ENCODE peak calls at places on chromosomes 7 and 10, in five cellular contexts. Y is PC-3, W is kidney, J is mesendoderm, X is astrocyte. D is an unnamed sample.

GRCh38 chr7:105643384-105643783 is 62.1 kb upstream of the EFCAB10 start:
- DNase-seq in Y (no peak), W (no peak), J (peak; percentile 96), X (no peak), D (no peak)

GRCh38 chr7:144063710-144064109 is 5.9 kb upstream of the OR2A25 start:
- DNase-seq in Y (no peak), W (no peak), J (peak; percentile 33), X (no peak), D (no peak)

GRCh38 chr7:112211348-112211907 is 4.9 kb downstream of the ZNF277 start:
- DNase-seq in Y (peak; percentile 43), W (no peak), J (no peak), X (no peak), D (peak; percentile 59)

GRCh38 chr10:109450702-109451101 is 472.6 kb downstream of the XPNPEP1 start:
- DNase-seq in Y (no peak), W (no peak), J (no peak), X (no peak), D (no peak)

GRCh38 chr7:111931016-111931517 is 275.1 kb downstream of the DOCK4 start:
- DNase-seq in Y (peak; percentile 90), W (no peak), J (peak; percentile 63), X (peak; percentile 59), D (peak; percentile 14)

GRCh38 chr7:122219253-122219865 is 75.3 kb upstream of the AASS start:
- DNase-seq in Y (peak; percentile 63), W (no peak), J (no peak), X (no peak), D (peak; percentile 69)

GRCh38 chr10:33521062-33521461 is 186.6 kb upstream of the NRP1 start:
- DNase-seq in Y (peak; percentile 61), W (no peak), J (no peak), X (peak; percentile 34), D (no peak)

GRCh38 chr10:122286872-122287271 is 15.8 kb downstream of the BTBD16 start:
- DNase-seq in Y (peak; percentile 42), W (no peak), J (peak; percentile 78), X (peak; percentile 76), D (peak; percentile 61)

GRCh38 chr10:66844176-66844947 is 81.5 kb upstream of the LRRTM3 start:
- DNase-seq in Y (peak; percentile 96), W (no peak), J (no peak), X (no peak), D (peak; percentile 58)

GRCh38 chr7:149284850-149285580 is 23.0 kb downstream of the ZNF783 start:
- DNase-seq in Y (peak; percentile 92), W (peak; percentile 98), J (peak; percentile 94), X (peak; percentile 69), D (peak; percentile 96)

GRCh38 chr7:2760098-2760889 is 72.3 kb downstream of the AMZ1 start:
- DNase-seq in Y (peak; percentile 62), W (peak; percentile 80), J (peak; percentile 91), X (no peak), D (peak; percentile 22)

GRCh38 chr10:11560076-11560709 is 51.3 kb downstream of the USP6NL start:
- DNase-seq in Y (no peak), W (no peak), J (no peak), X (no peak), D (no peak)

GRCh38 chr10:71569775-71570588 is 149.6 kb downstream of the C10orf105 start:
- DNase-seq in Y (peak; percentile 69), W (peak; percentile 74), J (peak; percentile 80), X (peak; percentile 15), D (peak; percentile 73)

GRCh38 chr7:5354460-5355279 is 69.0 kb downstream of the TNRC18 start:
- DNase-seq in Y (peak; percentile 17), W (peak; percentile 84), J (peak; percentile 76), X (peak; percentile 17), D (peak; percentile 17)

GRCh38 chr7:20299145-20299544 is 31.6 kb upstream of the ITGB8 start:
- DNase-seq in Y (no peak), W (no peak), J (no peak), X (peak; percentile 66), D (peak; percentile 29)

GRCh38 chr7:127874049-127874636 is 157.1 kb downstream of the LRRC4 start:
- DNase-seq in Y (no peak), W (no peak), J (no peak), X (no peak), D (no peak)

GRCh38 chr7:608954-609711 is 89.5 kb upstream of the PDGFA start:
- DNase-seq in Y (no peak), W (peak; percentile 64), J (no peak), X (no peak), D (no peak)

GRCh38 chr10:112650588-112651030 is 203.6 kb downstream of the VTI1A start:
- DNase-seq in Y (peak; percentile 58), W (no peak), J (no peak), X (peak; percentile 21), D (peak; percentile 15)

GRCh38 chr7:134852626-134853025 is 73.2 kb downstream of the CALD1 start:
- DNase-seq in Y (no peak), W (no peak), J (no peak), X (no peak), D (peak; percentile 44)
- H3K4me1 ChIP-seq in Y (peaks cover 13% of the 10 kb centered on the region), W (peaks cover 3% of the 10 kb centered on the region), J (peaks cover 9% of the 10 kb centered on the region), X (peaks cover 22% of the 10 kb centered on the region), D (peaks cover 33% of the 10 kb centered on the region)

DNA sequence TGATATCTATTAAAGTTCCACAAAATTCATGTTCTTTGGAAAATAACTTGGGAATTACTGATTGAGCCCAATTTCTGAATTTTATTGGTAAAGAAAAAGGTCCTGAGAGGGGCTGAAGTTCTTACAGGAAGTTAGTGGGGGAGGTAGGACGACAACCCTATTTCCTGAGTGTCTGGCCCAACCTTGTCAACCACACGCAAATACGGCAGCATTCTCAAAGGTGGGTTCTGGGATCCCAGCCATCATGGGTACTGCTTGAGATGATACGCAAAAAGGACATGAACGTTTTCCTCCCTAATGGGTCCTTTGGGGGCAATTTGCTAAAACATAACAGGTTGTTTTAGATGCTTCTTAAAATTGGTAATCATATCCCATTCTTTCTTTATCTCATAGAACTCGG is 2.7 kb upstream of the PDCD4 start:
- DNase-seq in Y (no peak), W (no peak), J (no peak), X (no peak), D (no peak)
- H3K9ac ChIP-seq in Y (no peak overlapping the region), W (no peak overlapping the region), J (no peak overlapping the region), X (no peak overlapping the region), D (no peak overlapping the region)

GRCh38 chr7:150629347-150629746 is 2.8 kb downstream of the GIMAP6 start:
- DNase-seq in Y (no peak), W (no peak), J (no peak), X (no peak), D (no peak)
- H3K4me1 ChIP-seq in Y (no peaks in the 10 kb centered on the region), W (no peaks in the 10 kb centered on the region), J (no peaks in the 10 kb centered on the region), X (no peaks in the 10 kb centered on the region), D (no peaks in the 10 kb centered on the region)

GRCh38 chr7:7173956-7174632 is 8.2 kb upstream of the C1GALT1 start:
- DNase-seq in Y (no peak), W (no peak), J (no peak), X (no peak), D (no peak)
- H3K9ac ChIP-seq in Y (no peak overlapping the region), W (no peak overlapping the region), J (no peak overlapping the region), X (no peak overlapping the region), D (no peak overlapping the region)

DNA sequence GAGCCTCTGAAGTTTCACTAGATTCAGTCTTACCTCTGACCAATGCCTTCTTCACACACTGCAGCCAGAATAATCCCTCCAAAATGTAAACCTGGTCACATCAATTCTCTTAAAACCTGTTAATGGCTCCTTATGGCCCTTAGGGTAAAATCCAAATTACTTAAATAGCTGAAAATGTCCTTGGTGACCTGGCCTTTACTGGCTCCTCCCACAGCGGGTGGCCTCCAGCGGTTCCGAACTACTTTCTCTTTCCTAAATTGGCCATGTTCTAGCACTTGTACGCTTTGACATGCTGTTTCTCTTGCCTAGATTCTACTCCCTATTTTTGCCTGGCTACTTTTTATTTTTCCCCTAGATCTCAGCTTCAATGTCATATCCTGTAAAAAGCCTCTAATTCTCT is 36.1 kb downstream of the AGK start:
- DNase-seq in Y (no peak), W (no peak), J (peak; percentile 50), X (no peak), D (no peak)
- H3K4me1 ChIP-seq in Y (peaks cover 17% of the 10 kb centered on the region), W (no peaks in the 10 kb centered on the region), J (peaks cover 4% of the 10 kb centered on the region), X (peaks cover 21% of the 10 kb centered on the region), D (peaks cover 28% of the 10 kb centered on the region)

GRCh38 chr10:17028843-17029580 is 100.6 kb downstream of the CUBN start:
- DNase-seq in Y (no peak), W (no peak), J (no peak), X (no peak), D (no peak)
- H3K9ac ChIP-seq in Y (peak overlapping the region; percentile 74), W (no peak overlapping the region), J (no peak overlapping the region), X (peak overlapping the region; percentile 80), D (peak overlapping the region; percentile 84)

GRCh38 chr7:155792999-155793560 is 19.2 kb downstream of the SHH start:
- DNase-seq in Y (no peak), W (no peak), J (no peak), X (no peak), D (no peak)
- H3K4me1 ChIP-seq in Y (no peaks in the 10 kb centered on the region), W (no peaks in the 10 kb centered on the region), J (no peaks in the 10 kb centered on the region), X (no peaks in the 10 kb centered on the region), D (no peaks in the 10 kb centered on the region)

DNA sequence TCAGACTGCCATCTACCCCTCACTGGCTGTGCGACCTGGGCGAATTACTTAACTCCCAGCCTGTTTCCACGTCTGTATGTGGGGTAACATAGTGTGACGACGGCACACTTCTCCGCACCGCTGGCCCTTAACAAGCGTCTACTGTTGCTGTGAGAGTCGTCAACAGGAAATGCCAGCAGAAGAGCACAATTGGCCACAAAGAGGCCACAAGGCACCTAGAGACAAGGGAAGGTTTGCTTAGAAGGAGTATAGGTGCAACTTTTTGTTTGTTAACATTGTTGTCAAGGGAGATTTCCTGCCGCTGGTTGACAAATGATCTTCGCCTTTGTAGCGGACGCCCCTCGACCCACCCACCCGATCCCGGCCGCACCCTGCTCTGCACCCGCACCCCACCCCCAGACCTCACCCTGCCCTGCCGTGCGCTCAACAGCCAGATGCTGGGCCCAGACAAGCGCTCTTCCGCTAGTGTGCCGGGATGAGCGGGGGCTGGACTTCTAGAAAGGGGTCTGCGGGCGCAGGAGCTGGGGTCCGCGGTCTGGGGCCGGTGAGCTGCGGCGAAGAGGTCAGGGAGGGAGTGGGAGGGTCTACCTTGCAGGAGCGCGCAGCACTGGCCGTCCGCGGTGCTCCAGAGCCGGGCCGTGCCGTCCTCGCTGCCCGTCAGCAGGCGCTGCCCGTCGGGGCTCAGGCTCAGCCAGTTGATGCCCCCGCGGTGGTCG is 841 bp downstream of the WDR86 start:
- DNase-seq in Y (no peak), W (peak; percentile 81), J (peak; percentile 89), X (no peak), D (no peak)
- H3K9ac ChIP-seq in Y (no peak overlapping the region), W (no peak overlapping the region), J (peak overlapping the region; percentile 92), X (no peak overlapping the region), D (no peak overlapping the region)

DNA sequence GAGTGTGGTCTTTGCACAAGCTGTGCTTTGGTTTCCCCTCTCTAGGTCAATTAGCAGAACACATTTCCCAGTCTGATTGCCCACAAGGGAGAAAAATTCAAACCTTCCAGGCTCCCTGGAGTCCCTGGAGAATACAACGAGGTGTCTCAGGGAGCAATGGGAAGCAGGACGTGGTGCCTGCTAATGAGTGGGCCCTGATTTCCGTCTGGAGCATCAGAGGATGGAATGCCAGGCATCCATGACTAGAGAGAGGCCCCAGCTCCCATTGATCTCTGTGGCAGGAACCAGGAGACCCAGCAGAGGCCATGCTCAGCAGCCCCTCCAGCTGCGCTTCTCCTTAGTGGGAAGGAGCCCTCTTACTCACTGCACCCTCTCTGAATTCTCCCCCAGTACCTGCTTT is 33.2 kb upstream of the TLX1 start:
- DNase-seq in Y (no peak), W (no peak), J (peak; percentile 71), X (no peak), D (no peak)
- H3K4me1 ChIP-seq in Y (peaks cover 10% of the 10 kb centered on the region), W (no peaks in the 10 kb centered on the region), J (no peaks in the 10 kb centered on the region), X (no peaks in the 10 kb centered on the region), D (no peaks in the 10 kb centered on the region)